ENCODE peak calls at places on chromosome 16, in seven cellular contexts. One of them, this sample, is unnamed.

GRCh38 chr16:55941552-55941951 is 66.4 kb upstream of the CES5A start:
- DNase-seq in effector memory CD4-positive, alpha-beta T cell: no peak
- DNase-seq in ACHN: no peak
- DNase-seq in stimulated activated CD8-positive, alpha-beta memory T cell treated with anti-CD3 and anti-CD28 coated beads, Interleukin-12 subunit alpha, Interleukin-12 subunit beta, amount 100 ng/mL, for 4 hours: no peak
- DNase-seq in activated naive CD8-positive, alpha-beta T cell treated with anti-CD3 and anti-CD28 coated beads, Interleukin-2, amount 10 ng/mL, durations not matched to agents 7 days and 5 days: no peak
- DNase-seq in activated T-cell treated with anti-CD3 and anti-CD28 coated beads, Interleukin-2, amount 50 U/mL, for 48 hours: no peak
- DNase-seq in AG08395: no peak
- DNase-seq in this sample: no peak

GRCh38 chr16:12784076-12784475 is 19.6 kb downstream of the CPPED1 start:
- DNase-seq in stimulated activated CD8-positive, alpha-beta memory T cell treated with anti-CD3 and anti-CD28 coated beads, Interleukin-12 subunit alpha, Interleukin-12 subunit beta, amount 100 ng/mL, for 4 hours: no peak
- DNase-seq in activated naive CD8-positive, alpha-beta T cell treated with anti-CD3 and anti-CD28 coated beads, Interleukin-2, amount 10 ng/mL, durations not matched to agents 7 days and 5 days: no peak
- DNase-seq in effector memory CD4-positive, alpha-beta T cell: no peak
- DNase-seq in AG08395: no peak
- DNase-seq in activated T-cell treated with anti-CD3 and anti-CD28 coated beads, Interleukin-2, amount 50 U/mL, for 48 hours: no peak
- DNase-seq in ACHN: no peak
- DNase-seq in this sample: no peak

GRCh38 chr16:58114827-58115825 is 14.1 kb downstream of the CFAP20 start:
- DNase-seq in ACHN: no peak
- DNase-seq in AG08395: no peak
- DNase-seq in activated naive CD8-positive, alpha-beta T cell treated with anti-CD3 and anti-CD28 coated beads, Interleukin-2, amount 10 ng/mL, durations not matched to agents 7 days and 5 days: no peak
- DNase-seq in activated T-cell treated with anti-CD3 and anti-CD28 coated beads, Interleukin-2, amount 50 U/mL, for 48 hours: no peak
- DNase-seq in stimulated activated CD8-positive, alpha-beta memory T cell treated with anti-CD3 and anti-CD28 coated beads, Interleukin-12 subunit alpha, Interleukin-12 subunit beta, amount 100 ng/mL, for 4 hours: no peak
- DNase-seq in effector memory CD4-positive, alpha-beta T cell: no peak
- DNase-seq in this sample: no peak

GRCh38 chr16:57422026-57422944 is 17.7 kb downstream of the CCL17 start:
- DNase-seq in activated naive CD8-positive, alpha-beta T cell treated with anti-CD3 and anti-CD28 coated beads, Interleukin-2, amount 10 ng/mL, durations not matched to agents 7 days and 5 days: no peak
- DNase-seq in ACHN: peak
- DNase-seq in effector memory CD4-positive, alpha-beta T cell: no peak
- DNase-seq in AG08395: peak
- DNase-seq in stimulated activated CD8-positive, alpha-beta memory T cell treated with anti-CD3 and anti-CD28 coated beads, Interleukin-12 subunit alpha, Interleukin-12 subunit beta, amount 100 ng/mL, for 4 hours: no peak
- DNase-seq in activated T-cell treated with anti-CD3 and anti-CD28 coated beads, Interleukin-2, amount 50 U/mL, for 48 hours: no peak
- DNase-seq in this sample: peak

GRCh38 chr16:88355389-88356123 is 27.2 kb upstream of the ZNF469 start:
- DNase-seq in activated T-cell treated with anti-CD3 and anti-CD28 coated beads, Interleukin-2, amount 50 U/mL, for 48 hours: no peak
- DNase-seq in ACHN: no peak
- DNase-seq in activated naive CD8-positive, alpha-beta T cell treated with anti-CD3 and anti-CD28 coated beads, Interleukin-2, amount 10 ng/mL, durations not matched to agents 7 days and 5 days: no peak
- DNase-seq in AG08395: no peak
- DNase-seq in effector memory CD4-positive, alpha-beta T cell: no peak
- DNase-seq in stimulated activated CD8-positive, alpha-beta memory T cell treated with anti-CD3 and anti-CD28 coated beads, Interleukin-12 subunit alpha, Interleukin-12 subunit beta, amount 100 ng/mL, for 4 hours: no peak
- DNase-seq in this sample: no peak

GRCh38 chr16:67156146-67156844 is 3.4 kb downstream of the TRADD start:
- DNase-seq in activated T-cell treated with anti-CD3 and anti-CD28 coated beads, Interleukin-2, amount 50 U/mL, for 48 hours: no peak
- DNase-seq in activated naive CD8-positive, alpha-beta T cell treated with anti-CD3 and anti-CD28 coated beads, Interleukin-2, amount 10 ng/mL, durations not matched to agents 7 days and 5 days: peak
- DNase-seq in effector memory CD4-positive, alpha-beta T cell: no peak
- DNase-seq in stimulated activated CD8-positive, alpha-beta memory T cell treated with anti-CD3 and anti-CD28 coated beads, Interleukin-12 subunit alpha, Interleukin-12 subunit beta, amount 100 ng/mL, for 4 hours: no peak
- DNase-seq in AG08395: no peak
- DNase-seq in ACHN: no peak
- DNase-seq in this sample: peak

GRCh38 chr16:85569615-85570212 is 43.4 kb upstream of the GSE1 start:
- DNase-seq in effector memory CD4-positive, alpha-beta T cell: no peak
- DNase-seq in activated T-cell treated with anti-CD3 and anti-CD28 coated beads, Interleukin-2, amount 50 U/mL, for 48 hours: peak
- DNase-seq in ACHN: no peak
- DNase-seq in activated naive CD8-positive, alpha-beta T cell treated with anti-CD3 and anti-CD28 coated beads, Interleukin-2, amount 10 ng/mL, durations not matched to agents 7 days and 5 days: peak
- DNase-seq in stimulated activated CD8-positive, alpha-beta memory T cell treated with anti-CD3 and anti-CD28 coated beads, Interleukin-12 subunit alpha, Interleukin-12 subunit beta, amount 100 ng/mL, for 4 hours: peak
- DNase-seq in AG08395: peak
- DNase-seq in this sample: no peak

GRCh38 chr16:84663433-84664101 is 15.3 kb downstream of the KLHL36 start:
- DNase-seq in effector memory CD4-positive, alpha-beta T cell: no peak
- DNase-seq in stimulated activated CD8-positive, alpha-beta memory T cell treated with anti-CD3 and anti-CD28 coated beads, Interleukin-12 subunit alpha, Interleukin-12 subunit beta, amount 100 ng/mL, for 4 hours: no peak
- DNase-seq in activated T-cell treated with anti-CD3 and anti-CD28 coated beads, Interleukin-2, amount 50 U/mL, for 48 hours: no peak
- DNase-seq in ACHN: no peak
- DNase-seq in AG08395: no peak
- DNase-seq in activated naive CD8-positive, alpha-beta T cell treated with anti-CD3 and anti-CD28 coated beads, Interleukin-2, amount 10 ng/mL, durations not matched to agents 7 days and 5 days: no peak
- DNase-seq in this sample: no peak

GRCh38 chr16:67447508-67448076 is 16.7 kb downstream of the HSD11B2 start:
- DNase-seq in stimulated activated CD8-positive, alpha-beta memory T cell treated with anti-CD3 and anti-CD28 coated beads, Interleukin-12 subunit alpha, Interleukin-12 subunit beta, amount 100 ng/mL, for 4 hours: no peak
- DNase-seq in activated T-cell treated with anti-CD3 and anti-CD28 coated beads, Interleukin-2, amount 50 U/mL, for 48 hours: peak
- DNase-seq in activated naive CD8-positive, alpha-beta T cell treated with anti-CD3 and anti-CD28 coated beads, Interleukin-2, amount 10 ng/mL, durations not matched to agents 7 days and 5 days: peak
- DNase-seq in effector memory CD4-positive, alpha-beta T cell: no peak
- DNase-seq in AG08395: peak
- DNase-seq in ACHN: peak
- DNase-seq in this sample: peak

GRCh38 chr16:88782454-88783390 is 2.3 kb downstream of the PIEZO1 start:
- DNase-seq in stimulated activated CD8-positive, alpha-beta memory T cell treated with anti-CD3 and anti-CD28 coated beads, Interleukin-12 subunit alpha, Interleukin-12 subunit beta, amount 100 ng/mL, for 4 hours: peak
- DNase-seq in activated naive CD8-positive, alpha-beta T cell treated with anti-CD3 and anti-CD28 coated beads, Interleukin-2, amount 10 ng/mL, durations not matched to agents 7 days and 5 days: no peak
- DNase-seq in ACHN: peak
- DNase-seq in activated T-cell treated with anti-CD3 and anti-CD28 coated beads, Interleukin-2, amount 50 U/mL, for 48 hours: peak
- DNase-seq in AG08395: peak
- DNase-seq in effector memory CD4-positive, alpha-beta T cell: peak
- DNase-seq in this sample: peak

GRCh38 chr16:85750827-85751641 is at the start of gene C16orf74:
- DNase-seq in AG08395: peak
- DNase-seq in activated T-cell treated with anti-CD3 and anti-CD28 coated beads, Interleukin-2, amount 50 U/mL, for 48 hours: peak
- DNase-seq in ACHN: peak
- DNase-seq in stimulated activated CD8-positive, alpha-beta memory T cell treated with anti-CD3 and anti-CD28 coated beads, Interleukin-12 subunit alpha, Interleukin-12 subunit beta, amount 100 ng/mL, for 4 hours: no peak
- DNase-seq in activated naive CD8-positive, alpha-beta T cell treated with anti-CD3 and anti-CD28 coated beads, Interleukin-2, amount 10 ng/mL, durations not matched to agents 7 days and 5 days: peak
- DNase-seq in effector memory CD4-positive, alpha-beta T cell: no peak
- DNase-seq in this sample: peak

GRCh38 chr16:71807905-71808592 is 585 bp downstream of the AP1G1 start:
- DNase-seq in AG08395: peak
- DNase-seq in activated T-cell treated with anti-CD3 and anti-CD28 coated beads, Interleukin-2, amount 50 U/mL, for 48 hours: no peak
- DNase-seq in effector memory CD4-positive, alpha-beta T cell: no peak
- DNase-seq in stimulated activated CD8-positive, alpha-beta memory T cell treated with anti-CD3 and anti-CD28 coated beads, Interleukin-12 subunit alpha, Interleukin-12 subunit beta, amount 100 ng/mL, for 4 hours: peak
- DNase-seq in activated naive CD8-positive, alpha-beta T cell treated with anti-CD3 and anti-CD28 coated beads, Interleukin-2, amount 10 ng/mL, durations not matched to agents 7 days and 5 days: no peak
- DNase-seq in ACHN: peak
- DNase-seq in this sample: peak

GRCh38 chr16:81994485-81994884 is 16.8 kb downstream of the SDR42E1 start:
- DNase-seq in activated T-cell treated with anti-CD3 and anti-CD28 coated beads, Interleukin-2, amount 50 U/mL, for 48 hours: peak
- DNase-seq in stimulated activated CD8-positive, alpha-beta memory T cell treated with anti-CD3 and anti-CD28 coated beads, Interleukin-12 subunit alpha, Interleukin-12 subunit beta, amount 100 ng/mL, for 4 hours: no peak
- DNase-seq in effector memory CD4-positive, alpha-beta T cell: no peak
- DNase-seq in activated naive CD8-positive, alpha-beta T cell treated with anti-CD3 and anti-CD28 coated beads, Interleukin-2, amount 10 ng/mL, durations not matched to agents 7 days and 5 days: no peak
- DNase-seq in AG08395: no peak
- DNase-seq in ACHN: peak
- DNase-seq in this sample: no peak

GRCh38 chr16:85330694-85331188 is 218.5 kb upstream of the CIBAR2 start:
- DNase-seq in ACHN: peak
- DNase-seq in stimulated activated CD8-positive, alpha-beta memory T cell treated with anti-CD3 and anti-CD28 coated beads, Interleukin-12 subunit alpha, Interleukin-12 subunit beta, amount 100 ng/mL, for 4 hours: no peak
- DNase-seq in effector memory CD4-positive, alpha-beta T cell: no peak
- DNase-seq in AG08395: peak
- DNase-seq in activated T-cell treated with anti-CD3 and anti-CD28 coated beads, Interleukin-2, amount 50 U/mL, for 48 hours: peak
- DNase-seq in activated naive CD8-positive, alpha-beta T cell treated with anti-CD3 and anti-CD28 coated beads, Interleukin-2, amount 10 ng/mL, durations not matched to agents 7 days and 5 days: no peak
- DNase-seq in this sample: peak

GRCh38 chr16:73058616-73059409 is 10.9 kb upstream of the ZFHX3 start:
- DNase-seq in effector memory CD4-positive, alpha-beta T cell: no peak
- DNase-seq in stimulated activated CD8-positive, alpha-beta memory T cell treated with anti-CD3 and anti-CD28 coated beads, Interleukin-12 subunit alpha, Interleukin-12 subunit beta, amount 100 ng/mL, for 4 hours: no peak
- DNase-seq in AG08395: peak
- DNase-seq in activated T-cell treated with anti-CD3 and anti-CD28 coated beads, Interleukin-2, amount 50 U/mL, for 48 hours: peak
- DNase-seq in ACHN: peak
- DNase-seq in activated naive CD8-positive, alpha-beta T cell treated with anti-CD3 and anti-CD28 coated beads, Interleukin-2, amount 10 ng/mL, durations not matched to agents 7 days and 5 days: peak
- DNase-seq in this sample: peak

GRCh38 chr16:86537486-86537885 is 17.5 kb downstream of the MTHFSD start:
- DNase-seq in ACHN: no peak
- DNase-seq in AG08395: no peak
- DNase-seq in stimulated activated CD8-positive, alpha-beta memory T cell treated with anti-CD3 and anti-CD28 coated beads, Interleukin-12 subunit alpha, Interleukin-12 subunit beta, amount 100 ng/mL, for 4 hours: no peak
- DNase-seq in effector memory CD4-positive, alpha-beta T cell: no peak
- DNase-seq in activated naive CD8-positive, alpha-beta T cell treated with anti-CD3 and anti-CD28 coated beads, Interleukin-2, amount 10 ng/mL, durations not matched to agents 7 days and 5 days: no peak
- DNase-seq in activated T-cell treated with anti-CD3 and anti-CD28 coated beads, Interleukin-2, amount 50 U/mL, for 48 hours: no peak
- DNase-seq in this sample: no peak

GRCh38 chr16:17312100-17312732 is 158.5 kb downstream of the XYLT1 start:
- DNase-seq in ACHN: no peak
- DNase-seq in activated naive CD8-positive, alpha-beta T cell treated with anti-CD3 and anti-CD28 coated beads, Interleukin-2, amount 10 ng/mL, durations not matched to agents 7 days and 5 days: no peak
- DNase-seq in effector memory CD4-positive, alpha-beta T cell: no peak
- DNase-seq in AG08395: no peak
- DNase-seq in activated T-cell treated with anti-CD3 and anti-CD28 coated beads, Interleukin-2, amount 50 U/mL, for 48 hours: no peak
- DNase-seq in stimulated activated CD8-positive, alpha-beta memory T cell treated with anti-CD3 and anti-CD28 coated beads, Interleukin-12 subunit alpha, Interleukin-12 subunit beta, amount 100 ng/mL, for 4 hours: no peak
- DNase-seq in this sample: no peak

GRCh38 chr16:57732011-57732410 is 3.6 kb upstream of the KATNB1 start:
- DNase-seq in activated T-cell treated with anti-CD3 and anti-CD28 coated beads, Interleukin-2, amount 50 U/mL, for 48 hours: no peak
- DNase-seq in stimulated activated CD8-positive, alpha-beta memory T cell treated with anti-CD3 and anti-CD28 coated beads, Interleukin-12 subunit alpha, Interleukin-12 subunit beta, amount 100 ng/mL, for 4 hours: no peak
- DNase-seq in activated naive CD8-positive, alpha-beta T cell treated with anti-CD3 and anti-CD28 coated beads, Interleukin-2, amount 10 ng/mL, durations not matched to agents 7 days and 5 days: no peak
- DNase-seq in ACHN: no peak
- DNase-seq in effector memory CD4-positive, alpha-beta T cell: no peak
- DNase-seq in AG08395: peak
- DNase-seq in this sample: peak

GRCh38 chr16:54939537-54940278 is 9.0 kb downstream of the IRX5 start:
- DNase-seq in stimulated activated CD8-positive, alpha-beta memory T cell treated with anti-CD3 and anti-CD28 coated beads, Interleukin-12 subunit alpha, Interleukin-12 subunit beta, amount 100 ng/mL, for 4 hours: no peak
- DNase-seq in ACHN: no peak
- DNase-seq in AG08395: peak
- DNase-seq in activated naive CD8-positive, alpha-beta T cell treated with anti-CD3 and anti-CD28 coated beads, Interleukin-2, amount 10 ng/mL, durations not matched to agents 7 days and 5 days: no peak
- DNase-seq in activated T-cell treated with anti-CD3 and anti-CD28 coated beads, Interleukin-2, amount 50 U/mL, for 48 hours: no peak
- DNase-seq in effector memory CD4-positive, alpha-beta T cell: no peak
- DNase-seq in this sample: no peak

GRCh38 chr16:81004646-81005353 is 1.9 kb downstream of the CMC2 start:
- DNase-seq in ACHN: peak
- DNase-seq in stimulated activated CD8-positive, alpha-beta memory T cell treated with anti-CD3 and anti-CD28 coated beads, Interleukin-12 subunit alpha, Interleukin-12 subunit beta, amount 100 ng/mL, for 4 hours: no peak
- DNase-seq in activated naive CD8-positive, alpha-beta T cell treated with anti-CD3 and anti-CD28 coated beads, Interleukin-2, amount 10 ng/mL, durations not matched to agents 7 days and 5 days: no peak
- DNase-seq in effector memory CD4-positive, alpha-beta T cell: no peak
- DNase-seq in activated T-cell treated with anti-CD3 and anti-CD28 coated beads, Interleukin-2, amount 50 U/mL, for 48 hours: no peak
- DNase-seq in AG08395: peak
- DNase-seq in this sample: peak

GRCh38 chr16:9364721-9365693 is 273.6 kb downstream of the HAPSTR1 start:
- DNase-seq in activated T-cell treated with anti-CD3 and anti-CD28 coated beads, Interleukin-2, amount 50 U/mL, for 48 hours: no peak
- DNase-seq in activated naive CD8-positive, alpha-beta T cell treated with anti-CD3 and anti-CD28 coated beads, Interleukin-2, amount 10 ng/mL, durations not matched to agents 7 days and 5 days: no peak
- DNase-seq in ACHN: no peak
- DNase-seq in AG08395: no peak
- DNase-seq in stimulated activated CD8-positive, alpha-beta memory T cell treated with anti-CD3 and anti-CD28 coated beads, Interleukin-12 subunit alpha, Interleukin-12 subunit beta, amount 100 ng/mL, for 4 hours: no peak
- DNase-seq in effector memory CD4-positive, alpha-beta T cell: no peak
- DNase-seq in this sample: no peak

GRCh38 chr16:66590322-66590721 is 11.1 kb downstream of the CMTM2 start:
- DNase-seq in AG08395: no peak
- DNase-seq in activated naive CD8-positive, alpha-beta T cell treated with anti-CD3 and anti-CD28 coated beads, Interleukin-2, amount 10 ng/mL, durations not matched to agents 7 days and 5 days: no peak
- DNase-seq in activated T-cell treated with anti-CD3 and anti-CD28 coated beads, Interleukin-2, amount 50 U/mL, for 48 hours: no peak
- DNase-seq in stimulated activated CD8-positive, alpha-beta memory T cell treated with anti-CD3 and anti-CD28 coated beads, Interleukin-12 subunit alpha, Interleukin-12 subunit beta, amount 100 ng/mL, for 4 hours: no peak
- DNase-seq in effector memory CD4-positive, alpha-beta T cell: no peak
- DNase-seq in ACHN: no peak
- DNase-seq in this sample: no peak